ENCODE peak calls at places on chromosomes 13 and 19, in nine cellular contexts. One of them, this sample, is unnamed. For H3K4me1, the result is how much of the 10 kb centered on the place peaks cover.

GRCh38 chr19:50728084-50728737 is 5.0 kb downstream of the CLEC11A start:
- DNase-seq in tibial nerve: peak
- DNase-seq in heart left ventricle: peak
- DNase-seq in uterus: peak
- DNase-seq in adrenal gland: peak
- DNase-seq in transverse colon: peak
- DNase-seq in esophagus muscularis mucosa: no peak
- DNase-seq in ovary: peak
- DNase-seq in IMR-90: peak
- DNase-seq in this sample: peak

GRCh38 chr13:40230833-40231266 is 435.6 kb downstream of the FOXO1 start:
- DNase-seq in tibial nerve: no peak
- DNase-seq in heart left ventricle: no peak
- DNase-seq in uterus: no peak
- DNase-seq in adrenal gland: peak
- DNase-seq in transverse colon: no peak
- DNase-seq in esophagus muscularis mucosa: no peak
- DNase-seq in ovary: no peak
- DNase-seq in IMR-90: no peak
- DNase-seq in this sample: no peak

GRCh38 chr13:66200555-66200954 is 1029.6 kb downstream of the PCDH9 start:
- DNase-seq in tibial nerve: no peak
- DNase-seq in heart left ventricle: no peak
- DNase-seq in uterus: no peak
- DNase-seq in adrenal gland: no peak
- DNase-seq in transverse colon: no peak
- DNase-seq in esophagus muscularis mucosa: no peak
- DNase-seq in ovary: no peak
- DNase-seq in IMR-90: no peak
- DNase-seq in this sample: no peak

GRCh38 chr13:49828452-49828851 is 36.0 kb upstream of the KPNA3 start:
- DNase-seq in tibial nerve: no peak
- DNase-seq in heart left ventricle: no peak
- DNase-seq in uterus: no peak
- DNase-seq in adrenal gland: no peak
- DNase-seq in transverse colon: no peak
- DNase-seq in esophagus muscularis mucosa: no peak
- DNase-seq in ovary: no peak
- DNase-seq in IMR-90: no peak
- DNase-seq in this sample: no peak

GRCh38 chr19:10227215-10227971 is 3.7 kb downstream of the S1PR2 start:
- DNase-seq in tibial nerve: peak
- DNase-seq in heart left ventricle: no peak
- DNase-seq in uterus: peak
- DNase-seq in adrenal gland: no peak
- DNase-seq in transverse colon: no peak
- DNase-seq in esophagus muscularis mucosa: no peak
- DNase-seq in ovary: peak
- DNase-seq in IMR-90: no peak
- DNase-seq in this sample: no peak

GRCh38 chr19:23440207-23440606 is 44.9 kb upstream of the ZNF91 start:
- DNase-seq in tibial nerve: no peak
- DNase-seq in heart left ventricle: no peak
- DNase-seq in uterus: no peak
- DNase-seq in adrenal gland: no peak
- DNase-seq in transverse colon: no peak
- DNase-seq in esophagus muscularis mucosa: peak
- DNase-seq in ovary: no peak
- DNase-seq in IMR-90: no peak
- DNase-seq in this sample: no peak

GRCh38 chr19:1482361-1483066 is 3.5 kb upstream of the C19orf25 start:
- DNase-seq in tibial nerve: no peak
- DNase-seq in heart left ventricle: peak
- DNase-seq in uterus: no peak
- DNase-seq in adrenal gland: no peak
- DNase-seq in transverse colon: no peak
- DNase-seq in esophagus muscularis mucosa: no peak
- DNase-seq in ovary: no peak
- DNase-seq in IMR-90: no peak
- DNase-seq in this sample: no peak

GRCh38 chr13:100491164-100491847 is 97.3 kb downstream of the GGACT start:
- DNase-seq in tibial nerve: peak
- DNase-seq in heart left ventricle: no peak
- DNase-seq in uterus: peak
- DNase-seq in adrenal gland: peak
- DNase-seq in transverse colon: no peak
- DNase-seq in esophagus muscularis mucosa: no peak
- DNase-seq in ovary: peak
- DNase-seq in IMR-90: peak
- DNase-seq in this sample: peak

GRCh38 chr19:15776264-15776663 is 11.2 kb upstream of the OR10H5 start:
- DNase-seq in tibial nerve: no peak
- DNase-seq in heart left ventricle: no peak
- DNase-seq in uterus: no peak
- DNase-seq in adrenal gland: no peak
- DNase-seq in transverse colon: no peak
- DNase-seq in esophagus muscularis mucosa: peak
- DNase-seq in ovary: no peak
- DNase-seq in IMR-90: no peak
- DNase-seq in this sample: no peak

GRCh38 chr19:13964776-13965175 is 12.5 kb downstream of the DCAF15 start:
- DNase-seq in tibial nerve: no peak
- DNase-seq in heart left ventricle: no peak
- DNase-seq in uterus: no peak
- DNase-seq in adrenal gland: no peak
- DNase-seq in transverse colon: no peak
- DNase-seq in esophagus muscularis mucosa: no peak
- DNase-seq in ovary: no peak
- DNase-seq in IMR-90: peak
- DNase-seq in this sample: no peak

GRCh38 chr19:3270908-3271307 is 46.4 kb downstream of the CELF5 start:
- DNase-seq in tibial nerve: no peak
- DNase-seq in heart left ventricle: no peak
- DNase-seq in uterus: no peak
- DNase-seq in adrenal gland: no peak
- DNase-seq in transverse colon: no peak
- DNase-seq in esophagus muscularis mucosa: no peak
- DNase-seq in ovary: no peak
- DNase-seq in IMR-90: peak
- DNase-seq in this sample: no peak

GRCh38 chr19:49772850-49773432 is 6.1 kb downstream of the AP2A1 start:
- DNase-seq in tibial nerve: no peak
- DNase-seq in heart left ventricle: no peak
- DNase-seq in uterus: no peak
- DNase-seq in adrenal gland: no peak
- DNase-seq in transverse colon: no peak
- DNase-seq in esophagus muscularis mucosa: no peak
- DNase-seq in ovary: no peak
- DNase-seq in IMR-90: no peak
- DNase-seq in this sample: no peak

GRCh38 chr13:24985102-24985501 is 110.8 kb upstream of the PABPC3 start:
- DNase-seq in tibial nerve: no peak
- DNase-seq in heart left ventricle: no peak
- DNase-seq in uterus: no peak
- DNase-seq in adrenal gland: no peak
- DNase-seq in transverse colon: no peak
- DNase-seq in esophagus muscularis mucosa: no peak
- DNase-seq in ovary: no peak
- DNase-seq in IMR-90: no peak
- DNase-seq in this sample: no peak

GRCh38 chr19:42831221-42832019 is 48.1 kb downstream of the PSG1 start:
- DNase-seq in tibial nerve: no peak
- DNase-seq in heart left ventricle: no peak
- DNase-seq in uterus: no peak
- DNase-seq in adrenal gland: no peak
- DNase-seq in transverse colon: no peak
- DNase-seq in esophagus muscularis mucosa: no peak
- DNase-seq in ovary: no peak
- DNase-seq in IMR-90: no peak
- DNase-seq in this sample: no peak

GRCh38 chr13:77343841-77344240 is 16.9 kb upstream of the MYCBP2 start:
- DNase-seq in tibial nerve: no peak
- DNase-seq in heart left ventricle: no peak
- DNase-seq in uterus: no peak
- DNase-seq in adrenal gland: no peak
- DNase-seq in transverse colon: no peak
- DNase-seq in esophagus muscularis mucosa: no peak
- DNase-seq in ovary: no peak
- DNase-seq in IMR-90: no peak
- DNase-seq in this sample: no peak

GRCh38 chr19:18507021-18507726 is 14.7 kb downstream of the ELL start:
- DNase-seq in tibial nerve: no peak
- DNase-seq in heart left ventricle: peak
- DNase-seq in uterus: no peak
- DNase-seq in adrenal gland: peak
- DNase-seq in transverse colon: peak
- DNase-seq in esophagus muscularis mucosa: no peak
- DNase-seq in ovary: no peak
- DNase-seq in IMR-90: no peak
- DNase-seq in this sample: peak

GRCh38 chr19:35262101-35262761 is 6.5 kb upstream of the USF2 start:
- DNase-seq in tibial nerve: peak
- DNase-seq in heart left ventricle: no peak
- DNase-seq in uterus: no peak
- DNase-seq in adrenal gland: peak
- DNase-seq in transverse colon: peak
- DNase-seq in esophagus muscularis mucosa: no peak
- DNase-seq in ovary: peak
- DNase-seq in IMR-90: no peak
- DNase-seq in this sample: no peak
- TF ChIP-seq POLR2A in tibial nerve: no peak
- TF ChIP-seq POLR2A in heart left ventricle: no peak
- TF ChIP-seq POLR2A in uterus: no peak
- TF ChIP-seq POLR2A in adrenal gland: no peak
- TF ChIP-seq POLR2A in transverse colon: no peak
- TF ChIP-seq POLR2A in esophagus muscularis mucosa: no peak
- TF ChIP-seq POLR2A in ovary: no peak
- TF ChIP-seq POLR2A in IMR-90: no peak
- TF ChIP-seq POLR2A in this sample: no peak

DNA sequence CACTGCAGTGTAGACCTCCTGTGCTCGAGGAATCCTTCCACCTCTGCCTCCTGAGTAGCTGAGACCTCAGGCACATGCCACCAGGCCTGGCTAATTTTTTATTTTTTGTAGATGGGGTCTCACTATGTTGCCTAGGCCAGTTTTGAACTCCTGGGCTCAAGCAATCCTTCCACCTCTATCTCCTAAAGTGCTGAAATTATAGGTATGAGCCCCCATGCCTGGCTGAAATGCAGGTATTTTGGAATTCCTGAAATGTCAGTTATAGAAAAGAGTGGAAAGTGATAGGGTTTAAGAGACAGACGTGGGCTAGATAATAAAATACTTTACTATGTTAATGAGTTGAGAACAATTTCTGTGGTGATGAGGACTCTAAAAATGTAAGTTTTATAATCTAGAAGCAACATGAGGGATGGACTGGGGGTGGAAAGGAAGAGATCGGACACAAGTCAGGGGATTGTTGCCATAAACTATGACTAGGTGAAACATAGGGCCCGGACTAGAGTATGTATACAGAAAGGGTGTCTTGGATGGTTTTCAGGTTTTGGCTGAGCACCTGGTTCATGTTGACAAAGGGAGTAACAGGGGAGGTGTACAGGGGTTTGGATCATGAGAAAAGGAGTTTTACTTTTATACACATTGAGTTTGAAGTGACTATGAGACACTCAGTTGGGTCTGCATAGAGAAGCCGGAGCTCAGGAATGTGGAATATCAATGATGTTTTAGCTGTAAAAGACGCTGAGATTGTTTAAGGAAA is 165.6 kb upstream of the STARD13 start:
- DNase-seq in tibial nerve: no peak
- DNase-seq in heart left ventricle: no peak
- DNase-seq in uterus: no peak
- DNase-seq in adrenal gland: no peak
- DNase-seq in transverse colon: no peak
- DNase-seq in esophagus muscularis mucosa: no peak
- DNase-seq in ovary: no peak
- DNase-seq in IMR-90: no peak
- DNase-seq in this sample: no peak
- H3K27ac ChIP-seq in tibial nerve: no peak
- H3K27ac ChIP-seq in heart left ventricle: no peak
- H3K27ac ChIP-seq in uterus: peak
- H3K27ac ChIP-seq in adrenal gland: no peak
- H3K27ac ChIP-seq in transverse colon: peak
- H3K27ac ChIP-seq in esophagus muscularis mucosa: peak
- H3K27ac ChIP-seq in ovary: no peak
- H3K27ac ChIP-seq in IMR-90: no peak
- H3K27ac ChIP-seq in this sample: no peak

DNA sequence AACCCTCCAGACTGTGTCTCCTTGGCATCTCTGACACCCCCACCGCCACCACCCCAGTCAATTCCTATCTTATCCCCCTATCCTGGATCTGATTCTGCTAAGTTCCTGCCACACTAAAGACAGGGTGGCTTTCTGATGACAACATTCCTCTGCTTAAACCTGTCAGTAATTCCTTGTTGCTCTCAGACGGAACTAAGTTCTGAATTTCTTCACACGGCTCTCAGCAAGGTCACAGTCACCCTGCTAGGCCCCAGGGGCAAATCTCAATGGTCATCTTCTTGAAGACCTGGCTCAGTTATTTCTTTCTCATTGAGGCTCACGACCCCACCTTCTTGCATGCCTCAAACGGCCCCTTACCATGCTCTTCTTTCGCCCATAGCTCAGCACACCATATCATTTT is 7.6 kb downstream of the ALOX5AP start:
- DNase-seq in tibial nerve: no peak
- DNase-seq in heart left ventricle: no peak
- DNase-seq in uterus: no peak
- DNase-seq in adrenal gland: no peak
- DNase-seq in transverse colon: no peak
- DNase-seq in esophagus muscularis mucosa: no peak
- DNase-seq in ovary: no peak
- DNase-seq in IMR-90: no peak
- DNase-seq in this sample: no peak
- H3K4me1 ChIP-seq in tibial nerve: under half
- H3K4me1 ChIP-seq in heart left ventricle: under half
- H3K4me1 ChIP-seq in uterus: under half
- H3K4me1 ChIP-seq in adrenal gland: half or more
- H3K4me1 ChIP-seq in transverse colon: under half
- H3K4me1 ChIP-seq in esophagus muscularis mucosa: under half
- H3K4me1 ChIP-seq in ovary: under half
- H3K4me1 ChIP-seq in IMR-90: under half
- H3K4me1 ChIP-seq in this sample: under half

GRCh38 chr19:12139885-12140544 is at the start of gene ZNF20:
- DNase-seq in tibial nerve: peak
- DNase-seq in heart left ventricle: peak
- DNase-seq in uterus: peak
- DNase-seq in adrenal gland: peak
- DNase-seq in transverse colon: peak
- DNase-seq in esophagus muscularis mucosa: peak
- DNase-seq in ovary: peak
- DNase-seq in IMR-90: peak
- DNase-seq in this sample: peak
- TF ChIP-seq POLR2A in tibial nerve: peak
- TF ChIP-seq POLR2A in heart left ventricle: no peak
- TF ChIP-seq POLR2A in uterus: peak
- TF ChIP-seq POLR2A in adrenal gland: no peak
- TF ChIP-seq POLR2A in transverse colon: peak
- TF ChIP-seq POLR2A in esophagus muscularis mucosa: no peak
- TF ChIP-seq POLR2A in ovary: peak
- TF ChIP-seq POLR2A in IMR-90: peak
- TF ChIP-seq POLR2A in this sample: no peak